ENCODE peak calls at places on chromosomes 3 and 15, in ten cellular contexts. L is GM10248; C is AML-193; N is EH; U is nephron progenitor cell; T is stimulated activated CD8-positive, alpha-beta memory T cell treated with anti-CD3 and anti-CD28 coated beads, Interleukin-12 subunit alpha, Interleukin-12 subunit beta, amount 100 ng/mL, for 1 hour; B is T-cell; D is T-helper 9 cell; I is occipital lobe; Q is activated CD8-positive, alpha-beta memory T cell treated with anti-CD3 and anti-CD28 coated beads, Interleukin-2, amount 50 U/mL, for 4 hours. K is an unnamed sample.

GRCh38 chr3:80215191-80215590 is 447.4 kb upstream of the ROBO1 start:
- DNase-seq in L (no peak), C (no peak), N (no peak), U (no peak), T (no peak), B (no peak), D (no peak), I (no peak), Q (no peak), K (no peak)

GRCh38 chr3:126266291-126266840 is 86.0 kb upstream of the ALDH1L1 start:
- DNase-seq in L (no peak), C (no peak), N (peak), U (peak), T (no peak), B (no peak), D (no peak), I (no peak), Q (no peak), K (no peak)

GRCh38 chr3:157429703-157430102 is 6.9 kb upstream of the PTX3 start:
- DNase-seq in L (no peak), C (peak), N (peak), U (no peak), T (no peak), B (no peak), D (no peak), I (no peak), Q (no peak), K (no peak)

GRCh38 chr3:39140341-39140971 is 12.9 kb downstream of the CSRNP1 start:
- DNase-seq in L (no peak), C (no peak), N (no peak), U (no peak), T (no peak), B (no peak), D (no peak), I (no peak), Q (no peak), K (no peak)

GRCh38 chr15:89494941-89495637 is 1.3 kb downstream of the RHCG start:
- DNase-seq in L (peak), C (peak), N (peak), U (peak), T (no peak), B (no peak), D (no peak), I (no peak), Q (no peak), K (no peak)

GRCh38 chr3:151434151-151434890 is 26.5 kb downstream of the IGSF10 start:
- DNase-seq in L (no peak), C (no peak), N (peak), U (no peak), T (no peak), B (no peak), D (no peak), I (no peak), Q (no peak), K (no peak)

GRCh38 chr3:52232279-52233107 is 6.5 kb downstream of the TWF2 start:
- DNase-seq in L (no peak), C (no peak), N (no peak), U (no peak), T (no peak), B (peak), D (no peak), I (no peak), Q (no peak), K (no peak)

GRCh38 chr3:33313331-33313730 is 36.1 kb downstream of the FBXL2 start:
- DNase-seq in L (no peak), C (no peak), N (peak), U (no peak), T (no peak), B (no peak), D (no peak), I (no peak), Q (no peak), K (no peak)

GRCh38 chr3:45988804-45989203 is 6.8 kb downstream of the FYCO1 start:
- DNase-seq in L (no peak), C (no peak), N (peak), U (no peak), T (no peak), B (no peak), D (no peak), I (no peak), Q (no peak), K (no peak)

GRCh38 chr3:139117136-139117675 is 72.5 kb upstream of the PRR23C start:
- DNase-seq in L (no peak), C (no peak), N (peak), U (no peak), T (no peak), B (no peak), D (no peak), I (no peak), Q (no peak), K (no peak)

GRCh38 chr15:68578960-68579935 is at the start of gene CORO2B:
- DNase-seq in L (no peak), C (no peak), N (peak), U (peak), T (no peak), B (no peak), D (no peak), I (peak), Q (no peak), K (peak)

GRCh38 chr15:90903733-90904536 is 833 bp downstream of the MAN2A2 start:
- DNase-seq in L (no peak), C (peak), N (peak), U (no peak), T (no peak), B (no peak), D (no peak), I (no peak), Q (no peak), K (no peak)

GRCh38 chr3:10703875-10704274 is 112.2 kb upstream of the SLC6A11 start:
- DNase-seq in L (no peak), C (peak), N (peak), U (peak), T (no peak), B (no peak), D (no peak), I (no peak), Q (no peak), K (no peak)

GRCh38 chr3:33687406-33688010 is 30.5 kb downstream of the CLASP2 start:
- DNase-seq in L (no peak), C (no peak), N (peak), U (no peak), T (no peak), B (no peak), D (no peak), I (no peak), Q (no peak), K (no peak)

GRCh38 chr3:150184426-150185071 is 213.9 kb upstream of the PFN2 start:
- DNase-seq in L (no peak), C (no peak), N (peak), U (no peak), T (no peak), B (no peak), D (no peak), I (no peak), Q (no peak), K (no peak)

GRCh38 chr15:85379403-85380131 is 836 bp upstream of the AKAP13 start:
- DNase-seq in L (no peak), C (no peak), N (peak), U (no peak), T (peak), B (peak), D (peak), I (no peak), Q (peak), K (no peak)

GRCh38 chr3:113167929-113168771 is 43.2 kb upstream of the BOC start:
- DNase-seq in L (no peak), C (no peak), N (no peak), U (peak), T (no peak), B (no peak), D (no peak), I (no peak), Q (no peak), K (peak)

GRCh38 chr3:89059201-89059600 is 48.2 kb upstream of the EPHA3 start:
- DNase-seq in L (no peak), C (no peak), N (peak), U (no peak), T (no peak), B (no peak), D (no peak), I (no peak), Q (no peak), K (no peak)

GRCh38 chr3:56753206-56753605 is 48.5 kb downstream of the ARHGEF3 start:
- DNase-seq in L (peak), C (peak), N (peak), U (no peak), T (peak), B (no peak), D (no peak), I (no peak), Q (no peak), K (no peak)

GRCh38 chr3:63654246-63654645 is 1.8 kb downstream of the SNTN start:
- DNase-seq in L (no peak), C (no peak), N (peak), U (no peak), T (no peak), B (no peak), D (no peak), I (no peak), Q (no peak), K (no peak)

GRCh38 chr3:85652322-85652721 is 693.5 kb downstream of the CADM2 start:
- DNase-seq in L (no peak), C (no peak), N (no peak), U (no peak), T (no peak), B (no peak), D (no peak), I (no peak), Q (no peak), K (no peak)

GRCh38 chr3:186930143-186930638 is at the start of gene ST6GAL1:
- DNase-seq in L (peak), C (peak), N (peak), U (peak), T (peak), B (peak), D (peak), I (peak), Q (peak), K (peak)

GRCh38 chr3:129501630-129502029 is 26.8 kb upstream of the RHO start:
- DNase-seq in L (no peak), C (no peak), N (no peak), U (no peak), T (no peak), B (no peak), D (no peak), I (no peak), Q (no peak), K (no peak)

GRCh38 chr3:97815149-97815917 is 6.5 kb upstream of the CRYBG3 start:
- DNase-seq in L (no peak), C (no peak), N (peak), U (no peak), T (no peak), B (peak), D (peak), I (no peak), Q (peak), K (no peak)

GRCh38 chr15:65329991-65330735 is 25.7 kb downstream of the RNU5B-1 start:
- DNase-seq in L (no peak), C (no peak), N (no peak), U (no peak), T (no peak), B (no peak), D (no peak), I (no peak), Q (no peak), K (no peak)

GRCh38 chr3:4982773-4983738 is 3.8 kb downstream of the BHLHE40 start:
- DNase-seq in L (no peak), C (no peak), N (peak), U (no peak), T (no peak), B (no peak), D (no peak), I (no peak), Q (no peak), K (no peak)

GRCh38 chr3:158642474-158643210 is 1.7 kb upstream of the GFM1 start:
- DNase-seq in L (no peak), C (no peak), N (no peak), U (no peak), T (no peak), B (no peak), D (no peak), I (no peak), Q (no peak), K (no peak)

GRCh38 chr15:101156509-101157159 is 95.2 kb downstream of the CHSY1 start:
- DNase-seq in L (peak), C (no peak), N (peak), U (peak), T (no peak), B (no peak), D (no peak), I (no peak), Q (no peak), K (no peak)

GRCh38 chr3:46495901-46496456 is 1.8 kb upstream of the RTP3 start:
- DNase-seq in L (no peak), C (no peak), N (peak), U (no peak), T (no peak), B (no peak), D (no peak), I (no peak), Q (no peak), K (no peak)

GRCh38 chr15:88255496-88256171 is 905 bp downstream of the NTRK3 start:
- DNase-seq in L (no peak), C (no peak), N (peak), U (peak), T (no peak), B (no peak), D (no peak), I (peak), Q (no peak), K (no peak)

GRCh38 chr3:31962801-31963205 is 18.3 kb downstream of the OSBPL10 start:
- DNase-seq in L (no peak), C (no peak), N (no peak), U (no peak), T (no peak), B (no peak), D (no peak), I (no peak), Q (no peak), K (no peak)

GRCh38 chr3:134618986-134619615 is 31.7 kb downstream of the KY start:
- DNase-seq in L (no peak), C (no peak), N (no peak), U (no peak), T (no peak), B (no peak), D (no peak), I (no peak), Q (no peak), K (no peak)

GRCh38 chr15:83209333-83209732 is 1.7 kb upstream of the HDGFL3 start:
- DNase-seq in L (no peak), C (no peak), N (no peak), U (no peak), T (no peak), B (no peak), D (no peak), I (no peak), Q (no peak), K (no peak)

GRCh38 chr3:136955813-136956212 is 2.0 kb upstream of the IL20RB start:
- DNase-seq in L (no peak), C (no peak), N (peak), U (no peak), T (no peak), B (no peak), D (no peak), I (no peak), Q (no peak), K (no peak)

GRCh38 chr3:36729204-36730056 is 34.9 kb downstream of the DCLK3 start:
- DNase-seq in L (peak), C (peak), N (peak), U (no peak), T (no peak), B (no peak), D (no peak), I (no peak), Q (no peak), K (no peak)

GRCh38 chr3:100364421-100364820 is 29.9 kb downstream of the NIT2 start:
- DNase-seq in L (no peak), C (no peak), N (no peak), U (no peak), T (no peak), B (no peak), D (no peak), I (no peak), Q (no peak), K (no peak)

GRCh38 chr15:34691024-34691423 is 63.8 kb downstream of the GJD2 start:
- DNase-seq in L (no peak), C (no peak), N (peak), U (no peak), T (no peak), B (no peak), D (no peak), I (no peak), Q (no peak), K (no peak)

GRCh38 chr15:28861031-28861534 is 12.6 kb upstream of the GOLGA6L7 start:
- DNase-seq in L (no peak), C (peak), N (peak), U (no peak), T (no peak), B (no peak), D (no peak), I (no peak), Q (no peak), K (no peak)

GRCh38 chr3:14544282-14545250 is 4.4 kb upstream of the GRIP2 start:
- DNase-seq in L (no peak), C (no peak), N (no peak), U (no peak), T (no peak), B (no peak), D (no peak), I (no peak), Q (no peak), K (no peak)

GRCh38 chr3:170531557-170532335 is 54.1 kb downstream of the SLC7A14 start:
- DNase-seq in L (no peak), C (no peak), N (no peak), U (no peak), T (no peak), B (no peak), D (no peak), I (no peak), Q (no peak), K (no peak)

K was measured in anterior cingulate cortex.